ENCODE peak calls at places on chromosomes 2 and 18, in ten cellular contexts. One of them, this sample, is unnamed.

GRCh38 chr2:206225435-206226232 is 48.8 kb upstream of the ZDBF2 start:
- DNase-seq in hepatocyte: no peak
- DNase-seq in HCT116: no peak
- DNase-seq in endothelial cell: no peak
- DNase-seq in GM13977: peak
- DNase-seq in WTC11: no peak
- DNase-seq in astrocyte: no peak
- DNase-seq in upper lobe of right lung: no peak
- DNase-seq in adrenal gland: no peak
- DNase-seq in GM12878: peak
- DNase-seq in this sample: no peak

GRCh38 chr18:63881851-63882250 is 5.7 kb upstream of the SERPINB2 start:
- DNase-seq in adrenal gland: no peak
- DNase-seq in HCT116: no peak
- DNase-seq in GM12878: no peak
- DNase-seq in hepatocyte: no peak
- DNase-seq in WTC11: no peak
- DNase-seq in endothelial cell: no peak
- DNase-seq in GM13977: no peak
- DNase-seq in astrocyte: peak
- DNase-seq in upper lobe of right lung: no peak
- DNase-seq in this sample: no peak

GRCh38 chr18:2978208-2978607 is 34.7 kb downstream of the LPIN2 start:
- DNase-seq in WTC11: no peak
- DNase-seq in GM12878: no peak
- DNase-seq in HCT116: no peak
- DNase-seq in upper lobe of right lung: no peak
- DNase-seq in astrocyte: peak
- DNase-seq in hepatocyte: no peak
- DNase-seq in endothelial cell: no peak
- DNase-seq in GM13977: no peak
- DNase-seq in adrenal gland: no peak
- DNase-seq in this sample: no peak

GRCh38 chr2:85019121-85019520 is 48.2 kb downstream of the KCMF1 start:
- DNase-seq in astrocyte: no peak
- DNase-seq in hepatocyte: peak
- DNase-seq in GM13977: no peak
- DNase-seq in upper lobe of right lung: no peak
- DNase-seq in WTC11: no peak
- DNase-seq in endothelial cell: no peak
- DNase-seq in GM12878: no peak
- DNase-seq in adrenal gland: no peak
- DNase-seq in HCT116: peak
- DNase-seq in this sample: peak

GRCh38 chr18:66571845-66572244 is 32.0 kb downstream of the CDH19 start:
- DNase-seq in hepatocyte: no peak
- DNase-seq in GM12878: no peak
- DNase-seq in GM13977: no peak
- DNase-seq in adrenal gland: no peak
- DNase-seq in astrocyte: no peak
- DNase-seq in upper lobe of right lung: no peak
- DNase-seq in HCT116: no peak
- DNase-seq in WTC11: no peak
- DNase-seq in endothelial cell: no peak
- DNase-seq in this sample: no peak

GRCh38 chr2:177281400-177282021 is 17.0 kb upstream of the NFE2L2 start:
- DNase-seq in astrocyte: no peak
- DNase-seq in WTC11: no peak
- DNase-seq in endothelial cell: no peak
- DNase-seq in GM13977: peak
- DNase-seq in hepatocyte: no peak
- DNase-seq in HCT116: no peak
- DNase-seq in GM12878: peak
- DNase-seq in adrenal gland: peak
- DNase-seq in upper lobe of right lung: peak
- DNase-seq in this sample: no peak

GRCh38 chr2:207531024-207531411 is 1.3 kb downstream of the CREB1 start:
- DNase-seq in adrenal gland: no peak
- DNase-seq in hepatocyte: no peak
- DNase-seq in endothelial cell: no peak
- DNase-seq in HCT116: no peak
- DNase-seq in astrocyte: no peak
- DNase-seq in GM13977: peak
- DNase-seq in WTC11: no peak
- DNase-seq in GM12878: no peak
- DNase-seq in upper lobe of right lung: no peak
- DNase-seq in this sample: no peak

GRCh38 chr2:2325538-2325937 is 5.5 kb downstream of the MYT1L start:
- DNase-seq in endothelial cell: no peak
- DNase-seq in GM12878: no peak
- DNase-seq in hepatocyte: no peak
- DNase-seq in HCT116: no peak
- DNase-seq in upper lobe of right lung: no peak
- DNase-seq in GM13977: no peak
- DNase-seq in WTC11: no peak
- DNase-seq in astrocyte: no peak
- DNase-seq in adrenal gland: no peak
- DNase-seq in this sample: no peak

GRCh38 chr2:48567671-48568070 is 37.7 kb downstream of the STON1 start:
- DNase-seq in GM12878: no peak
- DNase-seq in astrocyte: peak
- DNase-seq in HCT116: no peak
- DNase-seq in endothelial cell: no peak
- DNase-seq in hepatocyte: no peak
- DNase-seq in WTC11: no peak
- DNase-seq in upper lobe of right lung: no peak
- DNase-seq in GM13977: no peak
- DNase-seq in adrenal gland: no peak
- DNase-seq in this sample: no peak

GRCh38 chr2:48569433-48569832 is 39.5 kb downstream of the STON1 start:
- DNase-seq in GM13977: no peak
- DNase-seq in adrenal gland: no peak
- DNase-seq in endothelial cell: no peak
- DNase-seq in hepatocyte: no peak
- DNase-seq in GM12878: no peak
- DNase-seq in astrocyte: peak
- DNase-seq in HCT116: no peak
- DNase-seq in WTC11: no peak
- DNase-seq in upper lobe of right lung: no peak
- DNase-seq in this sample: no peak

GRCh38 chr2:48562281-48562680 is 32.3 kb downstream of the STON1 start:
- DNase-seq in astrocyte: no peak
- DNase-seq in WTC11: no peak
- DNase-seq in HCT116: no peak
- DNase-seq in upper lobe of right lung: no peak
- DNase-seq in GM12878: no peak
- DNase-seq in adrenal gland: no peak
- DNase-seq in GM13977: no peak
- DNase-seq in endothelial cell: no peak
- DNase-seq in hepatocyte: no peak
- DNase-seq in this sample: no peak

GRCh38 chr2:48568551-48568950 is 38.6 kb downstream of the STON1 start:
- DNase-seq in GM12878: no peak
- DNase-seq in astrocyte: no peak
- DNase-seq in GM13977: no peak
- DNase-seq in HCT116: no peak
- DNase-seq in WTC11: no peak
- DNase-seq in adrenal gland: peak
- DNase-seq in hepatocyte: no peak
- DNase-seq in endothelial cell: no peak
- DNase-seq in upper lobe of right lung: no peak
- DNase-seq in this sample: no peak

DNA sequence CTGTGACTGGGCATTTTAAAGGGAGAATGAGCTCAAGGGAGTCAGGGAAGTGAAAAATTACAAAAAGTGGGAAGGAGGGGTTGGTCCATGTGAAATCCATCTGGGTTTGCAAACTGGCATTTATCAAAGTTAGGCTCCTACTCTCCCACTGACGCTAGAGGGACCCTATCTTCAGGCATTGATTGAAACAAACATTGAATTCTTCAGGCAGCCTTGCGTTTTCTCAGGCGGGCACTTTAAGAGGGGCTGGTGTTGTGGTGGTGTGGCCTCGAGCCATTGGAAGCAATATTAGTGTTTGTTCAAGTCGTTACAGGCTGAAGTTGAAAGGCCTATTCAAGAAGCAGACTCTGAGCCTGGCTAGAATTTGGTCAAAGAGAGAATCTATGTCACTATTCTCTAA is 36.6 kb downstream of the STON1 start:
- DNase-seq in endothelial cell: no peak
- DNase-seq in GM13977: no peak
- DNase-seq in HCT116: no peak
- DNase-seq in astrocyte: peak
- DNase-seq in hepatocyte: peak
- DNase-seq in GM12878: no peak
- DNase-seq in upper lobe of right lung: no peak
- DNase-seq in adrenal gland: no peak
- DNase-seq in WTC11: peak
- DNase-seq in this sample: no peak
- TF ChIP-seq CTCF in endothelial cell: no peak
- TF ChIP-seq CTCF in GM13977: no peak
- TF ChIP-seq CTCF in HCT116: no peak
- TF ChIP-seq CTCF in astrocyte: peak
- TF ChIP-seq CTCF in hepatocyte: peak
- TF ChIP-seq CTCF in GM12878: peak
- TF ChIP-seq CTCF in upper lobe of right lung: peak
- TF ChIP-seq CTCF in adrenal gland: no peak
- TF ChIP-seq CTCF in WTC11: no peak
- TF ChIP-seq CTCF in this sample: no peak

GRCh38 chr2:213089438-213089837 is 62.0 kb downstream of the IKZF2 start:
- DNase-seq in GM13977: no peak
- DNase-seq in upper lobe of right lung: no peak
- DNase-seq in adrenal gland: no peak
- DNase-seq in WTC11: no peak
- DNase-seq in HCT116: no peak
- DNase-seq in endothelial cell: no peak
- DNase-seq in GM12878: no peak
- DNase-seq in astrocyte: peak
- DNase-seq in hepatocyte: no peak
- DNase-seq in this sample: no peak

GRCh38 chr2:213087040-213087439 is 64.4 kb downstream of the IKZF2 start:
- DNase-seq in GM13977: no peak
- DNase-seq in adrenal gland: no peak
- DNase-seq in endothelial cell: no peak
- DNase-seq in GM12878: no peak
- DNase-seq in HCT116: no peak
- DNase-seq in upper lobe of right lung: no peak
- DNase-seq in WTC11: no peak
- DNase-seq in astrocyte: no peak
- DNase-seq in hepatocyte: no peak
- DNase-seq in this sample: no peak

GRCh38 chr2:213090772-213091171 is 60.6 kb downstream of the IKZF2 start:
- DNase-seq in hepatocyte: no peak
- DNase-seq in WTC11: no peak
- DNase-seq in adrenal gland: no peak
- DNase-seq in GM13977: no peak
- DNase-seq in upper lobe of right lung: no peak
- DNase-seq in HCT116: no peak
- DNase-seq in GM12878: no peak
- DNase-seq in endothelial cell: no peak
- DNase-seq in astrocyte: no peak
- DNase-seq in this sample: no peak

GRCh38 chr2:213086566-213086965 is 64.8 kb downstream of the IKZF2 start:
- DNase-seq in GM13977: no peak
- DNase-seq in adrenal gland: no peak
- DNase-seq in hepatocyte: no peak
- DNase-seq in WTC11: peak
- DNase-seq in GM12878: no peak
- DNase-seq in astrocyte: peak
- DNase-seq in endothelial cell: no peak
- DNase-seq in HCT116: no peak
- DNase-seq in upper lobe of right lung: no peak
- DNase-seq in this sample: no peak

GRCh38 chr2:213091765-213092164 is 59.6 kb downstream of the IKZF2 start:
- DNase-seq in GM13977: no peak
- DNase-seq in endothelial cell: no peak
- DNase-seq in upper lobe of right lung: no peak
- DNase-seq in WTC11: no peak
- DNase-seq in GM12878: no peak
- DNase-seq in adrenal gland: no peak
- DNase-seq in hepatocyte: no peak
- DNase-seq in astrocyte: no peak
- DNase-seq in HCT116: no peak
- DNase-seq in this sample: no peak
- TF ChIP-seq CTCF in GM13977: no peak
- TF ChIP-seq CTCF in endothelial cell: no peak
- TF ChIP-seq CTCF in upper lobe of right lung: no peak
- TF ChIP-seq CTCF in WTC11: no peak
- TF ChIP-seq CTCF in GM12878: no peak
- TF ChIP-seq CTCF in adrenal gland: no peak
- TF ChIP-seq CTCF in hepatocyte: no peak
- TF ChIP-seq CTCF in astrocyte: no peak
- TF ChIP-seq CTCF in HCT116: no peak
- TF ChIP-seq CTCF in this sample: no peak

GRCh38 chr2:16336916-16337315 is 328.7 kb downstream of the CYRIA start:
- DNase-seq in WTC11: no peak
- DNase-seq in astrocyte: no peak
- DNase-seq in GM13977: no peak
- DNase-seq in adrenal gland: no peak
- DNase-seq in HCT116: no peak
- DNase-seq in upper lobe of right lung: no peak
- DNase-seq in GM12878: no peak
- DNase-seq in hepatocyte: no peak
- DNase-seq in endothelial cell: no peak
- DNase-seq in this sample: no peak
- TF ChIP-seq CTCF in WTC11: no peak
- TF ChIP-seq CTCF in astrocyte: no peak
- TF ChIP-seq CTCF in GM13977: no peak
- TF ChIP-seq CTCF in adrenal gland: no peak
- TF ChIP-seq CTCF in HCT116: no peak
- TF ChIP-seq CTCF in upper lobe of right lung: no peak
- TF ChIP-seq CTCF in GM12878: no peak
- TF ChIP-seq CTCF in hepatocyte: no peak
- TF ChIP-seq CTCF in endothelial cell: no peak
- TF ChIP-seq CTCF in this sample: no peak

GRCh38 chr2:185984670-185985069 is 246.1 kb downstream of the FSIP2 start:
- DNase-seq in hepatocyte: no peak
- DNase-seq in upper lobe of right lung: no peak
- DNase-seq in WTC11: no peak
- DNase-seq in HCT116: no peak
- DNase-seq in astrocyte: peak
- DNase-seq in GM12878: no peak
- DNase-seq in adrenal gland: no peak
- DNase-seq in GM13977: no peak
- DNase-seq in endothelial cell: no peak
- DNase-seq in this sample: no peak

GRCh38 chr2:185978634-185979405 is 240.2 kb downstream of the FSIP2 start:
- DNase-seq in GM13977: no peak
- DNase-seq in HCT116: peak
- DNase-seq in upper lobe of right lung: no peak
- DNase-seq in WTC11: no peak
- DNase-seq in adrenal gland: no peak
- DNase-seq in hepatocyte: peak
- DNase-seq in astrocyte: peak
- DNase-seq in GM12878: no peak
- DNase-seq in endothelial cell: no peak
- DNase-seq in this sample: no peak

GRCh38 chr2:185980944-185981343 is 242.3 kb downstream of the FSIP2 start:
- DNase-seq in HCT116: no peak
- DNase-seq in adrenal gland: no peak
- DNase-seq in GM13977: no peak
- DNase-seq in hepatocyte: no peak
- DNase-seq in GM12878: no peak
- DNase-seq in upper lobe of right lung: no peak
- DNase-seq in endothelial cell: no peak
- DNase-seq in astrocyte: no peak
- DNase-seq in WTC11: no peak
- DNase-seq in this sample: no peak

GRCh38 chr2:185979546-185980071 is 241.0 kb downstream of the FSIP2 start:
- DNase-seq in HCT116: peak
- DNase-seq in hepatocyte: no peak
- DNase-seq in adrenal gland: no peak
- DNase-seq in endothelial cell: no peak
- DNase-seq in upper lobe of right lung: no peak
- DNase-seq in GM12878: no peak
- DNase-seq in GM13977: no peak
- DNase-seq in astrocyte: peak
- DNase-seq in WTC11: peak
- DNase-seq in this sample: peak
- TF ChIP-seq CTCF in HCT116: peak
- TF ChIP-seq CTCF in hepatocyte: no peak
- TF ChIP-seq CTCF in adrenal gland: no peak
- TF ChIP-seq CTCF in endothelial cell: no peak
- TF ChIP-seq CTCF in upper lobe of right lung: no peak
- TF ChIP-seq CTCF in GM12878: no peak
- TF ChIP-seq CTCF in GM13977: no peak
- TF ChIP-seq CTCF in astrocyte: no peak
- TF ChIP-seq CTCF in WTC11: no peak
- TF ChIP-seq CTCF in this sample: no peak